ENCODE peak calls at places on chromosomes 5 and 9, in nine cellular contexts. One of them, this sample, is unnamed. For H3K36me3, the result is how much of the 10 kb centered on the place peaks cover.

GRCh38 chr9:135666534-135667402 is 3.7 kb downstream of the LCN9 start:
- DNase-seq in suprapubic skin: no peak
- DNase-seq in neural progenitor cell: no peak
- DNase-seq in hepatocyte: no peak
- DNase-seq in spleen: peak
- DNase-seq in cardiac muscle cell: no peak
- DNase-seq in HepG2: no peak
- DNase-seq in ovary: no peak
- DNase-seq in tibial nerve: peak
- DNase-seq in this sample: no peak

GRCh38 chr5:5309645-5310044 is 112.8 kb upstream of the ICE1 start:
- DNase-seq in suprapubic skin: no peak
- DNase-seq in hepatocyte: peak
- DNase-seq in spleen: no peak
- DNase-seq in ovary: no peak
- DNase-seq in tibial nerve: no peak
- DNase-seq in HepG2: no peak
- DNase-seq in cardiac muscle cell: no peak
- DNase-seq in neural progenitor cell: no peak
- DNase-seq in this sample: no peak

GRCh38 chr5:32096891-32097592 is 77.1 kb downstream of the GOLPH3 start:
- DNase-seq in ovary: no peak
- DNase-seq in neural progenitor cell: no peak
- DNase-seq in tibial nerve: no peak
- DNase-seq in suprapubic skin: no peak
- DNase-seq in spleen: no peak
- DNase-seq in cardiac muscle cell: peak
- DNase-seq in hepatocyte: no peak
- DNase-seq in HepG2: no peak
- DNase-seq in this sample: no peak

GRCh38 chr5:159956074-159956473 is 39.8 kb downstream of the ADRA1B start:
- DNase-seq in cardiac muscle cell: peak
- DNase-seq in neural progenitor cell: no peak
- DNase-seq in HepG2: no peak
- DNase-seq in ovary: no peak
- DNase-seq in tibial nerve: no peak
- DNase-seq in spleen: no peak
- DNase-seq in hepatocyte: no peak
- DNase-seq in suprapubic skin: no peak
- DNase-seq in this sample: no peak

GRCh38 chr5:139726248-139726647 is 69.4 kb upstream of the PSD2 start:
- DNase-seq in spleen: no peak
- DNase-seq in hepatocyte: peak
- DNase-seq in HepG2: no peak
- DNase-seq in ovary: no peak
- DNase-seq in suprapubic skin: no peak
- DNase-seq in cardiac muscle cell: no peak
- DNase-seq in tibial nerve: no peak
- DNase-seq in neural progenitor cell: no peak
- DNase-seq in this sample: no peak

GRCh38 chr5:81315336-81315735 is 13.9 kb downstream of the ZCCHC9 start:
- DNase-seq in spleen: no peak
- DNase-seq in cardiac muscle cell: peak
- DNase-seq in neural progenitor cell: no peak
- DNase-seq in hepatocyte: no peak
- DNase-seq in HepG2: no peak
- DNase-seq in tibial nerve: no peak
- DNase-seq in suprapubic skin: no peak
- DNase-seq in ovary: no peak
- DNase-seq in this sample: no peak

GRCh38 chr5:72194846-72195245 is 87.6 kb downstream of the MAP1B start:
- DNase-seq in ovary: no peak
- DNase-seq in suprapubic skin: no peak
- DNase-seq in spleen: no peak
- DNase-seq in tibial nerve: no peak
- DNase-seq in HepG2: no peak
- DNase-seq in hepatocyte: no peak
- DNase-seq in cardiac muscle cell: no peak
- DNase-seq in neural progenitor cell: no peak
- DNase-seq in this sample: no peak

GRCh38 chr9:76415154-76415553 is 20.9 kb upstream of the RFK start:
- DNase-seq in ovary: no peak
- DNase-seq in hepatocyte: no peak
- DNase-seq in HepG2: no peak
- DNase-seq in cardiac muscle cell: no peak
- DNase-seq in suprapubic skin: no peak
- DNase-seq in neural progenitor cell: no peak
- DNase-seq in tibial nerve: no peak
- DNase-seq in spleen: no peak
- DNase-seq in this sample: no peak

GRCh38 chr5:39176740-39177628 is 42.4 kb downstream of the FYB1 start:
- DNase-seq in ovary: no peak
- DNase-seq in suprapubic skin: no peak
- DNase-seq in cardiac muscle cell: no peak
- DNase-seq in HepG2: no peak
- DNase-seq in hepatocyte: no peak
- DNase-seq in spleen: no peak
- DNase-seq in neural progenitor cell: no peak
- DNase-seq in tibial nerve: no peak
- DNase-seq in this sample: no peak

GRCh38 chr5:43024217-43024616 is 15.9 kb downstream of the ANXA2R start:
- DNase-seq in suprapubic skin: no peak
- DNase-seq in ovary: no peak
- DNase-seq in hepatocyte: no peak
- DNase-seq in cardiac muscle cell: no peak
- DNase-seq in spleen: no peak
- DNase-seq in tibial nerve: no peak
- DNase-seq in neural progenitor cell: no peak
- DNase-seq in HepG2: no peak
- DNase-seq in this sample: no peak

GRCh38 chr5:113489299-113489698 is 1.0 kb upstream of the MCC start:
- DNase-seq in neural progenitor cell: no peak
- DNase-seq in ovary: no peak
- DNase-seq in HepG2: peak
- DNase-seq in hepatocyte: peak
- DNase-seq in tibial nerve: peak
- DNase-seq in suprapubic skin: no peak
- DNase-seq in cardiac muscle cell: peak
- DNase-seq in spleen: no peak
- DNase-seq in this sample: no peak

GRCh38 chr9:19028835-19029451 is 4.1 kb downstream of the SAXO1 start:
- DNase-seq in tibial nerve: no peak
- DNase-seq in neural progenitor cell: peak
- DNase-seq in hepatocyte: peak
- DNase-seq in suprapubic skin: no peak
- DNase-seq in spleen: no peak
- DNase-seq in ovary: no peak
- DNase-seq in HepG2: peak
- DNase-seq in cardiac muscle cell: peak
- DNase-seq in this sample: no peak

GRCh38 chr5:109370343-109370742 is 39.4 kb downstream of the PJA2 start:
- DNase-seq in tibial nerve: no peak
- DNase-seq in HepG2: no peak
- DNase-seq in suprapubic skin: no peak
- DNase-seq in spleen: no peak
- DNase-seq in hepatocyte: no peak
- DNase-seq in ovary: no peak
- DNase-seq in cardiac muscle cell: no peak
- DNase-seq in neural progenitor cell: no peak
- DNase-seq in this sample: no peak

GRCh38 chr5:109378095-109378494 is 31.7 kb downstream of the PJA2 start:
- DNase-seq in spleen: no peak
- DNase-seq in ovary: no peak
- DNase-seq in hepatocyte: no peak
- DNase-seq in tibial nerve: no peak
- DNase-seq in suprapubic skin: no peak
- DNase-seq in cardiac muscle cell: no peak
- DNase-seq in HepG2: no peak
- DNase-seq in neural progenitor cell: no peak
- DNase-seq in this sample: no peak

GRCh38 chr5:109373932-109374331 is 35.8 kb downstream of the PJA2 start:
- DNase-seq in HepG2: no peak
- DNase-seq in ovary: no peak
- DNase-seq in suprapubic skin: no peak
- DNase-seq in tibial nerve: no peak
- DNase-seq in neural progenitor cell: no peak
- DNase-seq in cardiac muscle cell: peak
- DNase-seq in hepatocyte: no peak
- DNase-seq in spleen: no peak
- DNase-seq in this sample: no peak

GRCh38 chr5:109374625-109375024 is 35.1 kb downstream of the PJA2 start:
- DNase-seq in spleen: no peak
- DNase-seq in tibial nerve: no peak
- DNase-seq in cardiac muscle cell: peak
- DNase-seq in suprapubic skin: no peak
- DNase-seq in ovary: no peak
- DNase-seq in neural progenitor cell: no peak
- DNase-seq in HepG2: no peak
- DNase-seq in hepatocyte: no peak
- DNase-seq in this sample: no peak
- TF ChIP-seq CTCF in spleen: no peak
- TF ChIP-seq CTCF in tibial nerve: no peak
- TF ChIP-seq CTCF in cardiac muscle cell: no peak
- TF ChIP-seq CTCF in suprapubic skin: no peak
- TF ChIP-seq CTCF in ovary: no peak
- TF ChIP-seq CTCF in neural progenitor cell: no peak
- TF ChIP-seq CTCF in HepG2: no peak
- TF ChIP-seq CTCF in hepatocyte: peak
- TF ChIP-seq CTCF in this sample: no peak

DNA sequence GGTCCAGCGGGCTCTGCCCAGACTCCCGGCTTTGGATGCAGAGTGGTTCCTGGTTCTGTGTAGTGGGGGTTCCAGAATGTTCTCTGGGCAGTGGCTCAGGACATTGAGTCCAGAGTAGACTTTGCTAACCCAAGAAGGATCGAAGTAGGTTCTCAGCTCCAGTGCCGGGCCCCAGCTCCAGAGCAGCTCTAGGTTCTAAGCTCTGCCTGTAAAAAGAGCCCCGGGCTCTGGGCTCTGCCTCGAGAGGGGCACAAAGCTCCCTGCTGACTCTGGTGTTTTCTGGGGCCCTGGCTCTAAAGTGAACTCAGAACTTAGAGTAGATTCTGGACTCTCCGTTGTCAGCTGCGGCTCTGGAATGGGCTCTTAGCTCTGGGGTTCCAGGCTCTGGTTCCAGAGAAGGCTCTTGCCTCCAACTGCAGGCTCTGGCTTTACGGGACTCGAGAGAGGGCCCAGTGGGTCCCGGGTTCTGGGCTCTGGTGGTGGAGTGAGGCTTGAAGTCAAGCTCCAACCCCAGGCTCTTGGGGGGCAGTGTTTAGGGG is 414 bp downstream of the WDR38 start:
- DNase-seq in ovary: no peak
- DNase-seq in suprapubic skin: no peak
- DNase-seq in neural progenitor cell: no peak
- DNase-seq in spleen: no peak
- DNase-seq in hepatocyte: no peak
- DNase-seq in tibial nerve: no peak
- DNase-seq in cardiac muscle cell: no peak
- DNase-seq in HepG2: no peak
- DNase-seq in this sample: no peak
- H3K4me3 ChIP-seq in ovary: peak
- H3K4me3 ChIP-seq in suprapubic skin: peak
- H3K4me3 ChIP-seq in neural progenitor cell: peak
- H3K4me3 ChIP-seq in spleen: no peak
- H3K4me3 ChIP-seq in hepatocyte: peak
- H3K4me3 ChIP-seq in tibial nerve: peak
- H3K4me3 ChIP-seq in cardiac muscle cell: peak
- H3K4me3 ChIP-seq in HepG2: peak
- H3K4me3 ChIP-seq in this sample: peak

GRCh38 chr5:55426455-55426854 is 108.3 kb downstream of the PLPP1 start:
- DNase-seq in neural progenitor cell: no peak
- DNase-seq in spleen: no peak
- DNase-seq in ovary: no peak
- DNase-seq in hepatocyte: no peak
- DNase-seq in suprapubic skin: no peak
- DNase-seq in cardiac muscle cell: no peak
- DNase-seq in tibial nerve: no peak
- DNase-seq in HepG2: no peak
- DNase-seq in this sample: no peak

GRCh38 chr5:55418994-55419991 is 111.5 kb downstream of the MTREX start:
- DNase-seq in spleen: no peak
- DNase-seq in suprapubic skin: no peak
- DNase-seq in tibial nerve: no peak
- DNase-seq in hepatocyte: no peak
- DNase-seq in ovary: no peak
- DNase-seq in cardiac muscle cell: peak
- DNase-seq in neural progenitor cell: no peak
- DNase-seq in HepG2: peak
- DNase-seq in this sample: no peak

GRCh38 chr5:55416306-55416705 is 108.5 kb downstream of the MTREX start:
- DNase-seq in cardiac muscle cell: no peak
- DNase-seq in suprapubic skin: no peak
- DNase-seq in ovary: no peak
- DNase-seq in spleen: no peak
- DNase-seq in neural progenitor cell: no peak
- DNase-seq in tibial nerve: no peak
- DNase-seq in hepatocyte: no peak
- DNase-seq in HepG2: no peak
- DNase-seq in this sample: no peak

GRCh38 chr5:55421074-55421529 is 113.3 kb downstream of the MTREX start:
- DNase-seq in tibial nerve: no peak
- DNase-seq in hepatocyte: no peak
- DNase-seq in cardiac muscle cell: no peak
- DNase-seq in ovary: no peak
- DNase-seq in spleen: no peak
- DNase-seq in suprapubic skin: no peak
- DNase-seq in HepG2: no peak
- DNase-seq in neural progenitor cell: no peak
- DNase-seq in this sample: no peak
- H3K36me3 ChIP-seq in tibial nerve: under half
- H3K36me3 ChIP-seq in hepatocyte: under half
- H3K36me3 ChIP-seq in cardiac muscle cell: under half
- H3K36me3 ChIP-seq in ovary: under half
- H3K36me3 ChIP-seq in spleen: half or more
- H3K36me3 ChIP-seq in suprapubic skin: half or more
- H3K36me3 ChIP-seq in HepG2: under half
- H3K36me3 ChIP-seq in neural progenitor cell: under half
- H3K36me3 ChIP-seq in this sample: under half

DNA sequence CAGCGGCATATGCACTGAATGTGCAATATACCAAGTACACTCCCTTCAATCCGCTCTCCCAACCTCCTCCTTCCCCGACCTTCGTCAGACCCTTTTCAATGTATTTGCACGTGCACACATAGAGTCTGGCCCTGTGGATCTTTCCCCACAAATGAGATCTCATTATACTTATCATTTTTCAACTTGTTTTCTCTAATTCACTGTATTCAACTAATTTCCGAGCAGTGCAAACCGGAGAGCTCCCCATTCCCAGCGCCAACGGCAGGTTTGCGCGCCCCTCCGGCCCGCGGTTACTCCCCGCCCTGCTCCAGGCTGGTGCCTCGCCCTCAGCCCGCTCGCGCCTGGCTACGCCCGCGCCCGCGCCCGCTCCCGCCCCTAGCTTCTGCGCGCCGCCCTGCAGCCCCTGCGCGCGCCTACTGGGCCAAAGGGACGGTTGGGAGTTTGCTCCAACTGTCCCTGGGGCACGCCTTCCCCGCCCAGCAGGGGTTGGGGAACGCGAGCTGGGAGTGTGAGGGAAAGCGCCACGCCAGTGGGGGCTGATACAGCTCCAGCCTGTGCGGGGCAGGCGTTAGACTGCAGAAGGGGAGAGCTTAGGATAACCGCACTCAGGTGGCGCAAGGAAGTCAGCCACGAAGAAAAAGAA is 3.3 kb upstream of the CDC20B start:
- DNase-seq in HepG2: peak
- DNase-seq in hepatocyte: peak
- DNase-seq in ovary: peak
- DNase-seq in spleen: peak
- DNase-seq in cardiac muscle cell: peak
- DNase-seq in tibial nerve: no peak
- DNase-seq in neural progenitor cell: peak
- DNase-seq in suprapubic skin: no peak
- DNase-seq in this sample: no peak
- TF ChIP-seq CTCF in HepG2: peak
- TF ChIP-seq CTCF in hepatocyte: peak
- TF ChIP-seq CTCF in ovary: no peak
- TF ChIP-seq CTCF in spleen: no peak
- TF ChIP-seq CTCF in cardiac muscle cell: no peak
- TF ChIP-seq CTCF in tibial nerve: no peak
- TF ChIP-seq CTCF in neural progenitor cell: peak
- TF ChIP-seq CTCF in suprapubic skin: peak
- TF ChIP-seq CTCF in this sample: no peak

This sample was measured in thoracic aorta.